ENCODE peak calls at places on chromosomes 16 and 17, in nine cellular contexts. H is heart right ventricle, Z is uterus, C is MM.1S, W is endodermal cell, I is right atrium auricular region, Q is tibial nerve, O is IMR-90, Y is Peyer's patch. B is an unnamed sample.

GRCh38 chr17:64057701-64058263 is 37.3 kb upstream of the ICAM2 start:
- DNase-seq in Z (no peak), Q (no peak), H (no peak), W (no peak), C (no peak), I (no peak), Y (no peak), O (no peak), B (no peak)

GRCh38 chr17:7748098-7748775 is 30.7 kb downstream of the DNAH2 start:
- DNase-seq in Z (no peak), C (no peak), Q (no peak), I (no peak), Y (no peak), O (peak), W (no peak), H (no peak), B (peak)

GRCh38 chr16:23496826-23497542 is 13.3 kb downstream of the GGA2 start:
- DNase-seq in H (no peak), O (peak), C (no peak), Q (no peak), Y (no peak), I (peak), W (no peak), Z (peak), B (no peak)

GRCh38 chr17:67578058-67578457 is 139.7 kb upstream of the NOL11 start:
- DNase-seq in H (no peak), W (peak), Y (no peak), Q (no peak), C (no peak), I (no peak), O (no peak), Z (no peak), B (no peak)

GRCh38 chr17:76142044-76143041 is 1.3 kb upstream of the FOXJ1 start:
- DNase-seq in H (no peak), Y (peak), I (no peak), W (peak), Q (no peak), C (no peak), O (no peak), Z (no peak), B (no peak)

GRCh38 chr17:72852267-72852945 is 240.1 kb downstream of the SLC39A11 start:
- DNase-seq in H (no peak), Z (no peak), I (no peak), O (peak), Q (no peak), W (peak), Y (no peak), C (no peak), B (no peak)

GRCh38 chr16:83925095-83925905 is 26.4 kb downstream of the MLYCD start:
- DNase-seq in H (no peak), Z (no peak), I (no peak), Q (no peak), C (no peak), O (no peak), Y (no peak), W (no peak), B (no peak)

GRCh38 chr17:44030482-44030881 is 15.7 kb upstream of the TMEM101 start:
- DNase-seq in W (no peak), O (no peak), H (no peak), Z (no peak), C (no peak), Y (no peak), I (no peak), Q (no peak), B (no peak)

GRCh38 chr17:40608061-40608581 is 39.5 kb downstream of the SMARCE1 start:
- DNase-seq in Z (no peak), H (no peak), Y (no peak), W (no peak), I (no peak), C (no peak), O (no peak), Q (no peak), B (no peak)

GRCh38 chr17:9783012-9783411 is 8.4 kb downstream of the DHRS7C start:
- DNase-seq in O (no peak), Q (no peak), I (no peak), W (no peak), Y (no peak), Z (no peak), C (no peak), H (no peak), B (no peak)

GRCh38 chr16:12675852-12676251 is 127.8 kb downstream of the CPPED1 start:
- DNase-seq in C (no peak), Y (no peak), I (no peak), Q (no peak), Z (no peak), W (no peak), H (no peak), O (peak), B (no peak)

GRCh38 chr16:67951485-67951884 is 7.6 kb upstream of the LCAT start:
- DNase-seq in Y (no peak), I (no peak), C (no peak), Q (no peak), O (no peak), Z (no peak), W (no peak), H (peak), B (no peak)

GRCh38 chr17:45241315-45242011 is 19.8 kb downstream of the FMNL1 start:
- DNase-seq in Z (no peak), Y (peak), I (no peak), C (no peak), O (no peak), Q (no peak), W (peak), H (no peak), B (no peak)

GRCh38 chr17:39662551-39663339 is 2.4 kb upstream of the TCAP start:
- DNase-seq in C (no peak), Q (no peak), H (peak), O (no peak), Z (no peak), Y (peak), W (no peak), I (no peak), B (no peak)

GRCh38 chr17:75011788-75012319 is 616 bp upstream of the MRPL58 start:
- DNase-seq in I (peak), Q (peak), C (no peak), O (peak), Z (peak), W (no peak), Y (peak), H (peak), B (no peak)

GRCh38 chr16:78432451-78432850 is 333.0 kb downstream of the WWOX start:
- DNase-seq in C (no peak), I (no peak), Q (no peak), Z (no peak), Y (no peak), O (no peak), W (no peak), H (no peak), B (no peak)

GRCh38 chr17:30720013-30720471 is 104.5 kb downstream of the CRLF3 start:
- DNase-seq in H (no peak), O (no peak), C (no peak), W (peak), I (peak), Z (no peak), Q (peak), Y (peak), B (no peak)

GRCh38 chr16:66133641-66134402 is 232.7 kb upstream of the CDH5 start:
- DNase-seq in Y (no peak), O (peak), H (no peak), Z (no peak), Q (no peak), W (no peak), I (no peak), C (no peak), B (peak)

GRCh38 chr17:8048236-8048635 is 9.4 kb downstream of the ALOX15B start:
- DNase-seq in W (no peak), C (no peak), H (no peak), I (no peak), Z (no peak), Y (no peak), O (no peak), Q (no peak), B (no peak)

GRCh38 chr17:7716901-7717755 is at the start of gene DNAH2:
- DNase-seq in Z (peak), O (peak), I (peak), W (peak), Y (peak), C (no peak), H (peak), Q (peak), B (peak)

GRCh38 chr17:52828621-52829020 is 670.1 kb upstream of the CA10 start:
- DNase-seq in Z (no peak), Y (no peak), O (no peak), W (no peak), I (no peak), H (no peak), C (no peak), Q (no peak), B (no peak)

GRCh38 chr16:51184702-51185433 is 33.8 kb upstream of the SALL1 start:
- DNase-seq in Z (no peak), H (no peak), Y (no peak), O (no peak), W (no peak), C (no peak), I (no peak), Q (no peak), B (no peak)

GRCh38 chr16:63623551-63624039 is 1498.3 kb downstream of the CDH11 start:
- DNase-seq in O (no peak), H (no peak), Z (no peak), Y (no peak), W (no peak), Q (no peak), C (no peak), I (no peak), B (no peak)

GRCh38 chr17:57370051-57370581 is 113.8 kb downstream of the MSI2 start:
- DNase-seq in Q (no peak), W (no peak), O (peak), C (no peak), H (no peak), I (no peak), Z (no peak), Y (no peak), B (no peak)

GRCh38 chr16:14205666-14206065 is 134.5 kb downstream of the MRTFB start:
- DNase-seq in H (no peak), Q (no peak), Z (no peak), C (peak), Y (no peak), I (no peak), W (no peak), O (peak), B (no peak)

GRCh38 chr16:23836078-23836403 is 258 bp downstream of the PRKCB start:
- DNase-seq in H (no peak), Q (no peak), O (no peak), W (no peak), I (no peak), Z (no peak), C (no peak), Y (no peak), B (no peak)

GRCh38 chr16:1631230-1631629 is 19.1 kb downstream of the CRAMP1 start:
- DNase-seq in Q (no peak), I (no peak), Y (no peak), O (no peak), H (no peak), W (no peak), Z (no peak), C (no peak), B (no peak)
- TF ChIP-seq CTCF in Q (no peak), I (no peak), Y (no peak), O (no peak), H (no peak), W (peak), Z (no peak), C (no peak), B (no peak)

DNA sequence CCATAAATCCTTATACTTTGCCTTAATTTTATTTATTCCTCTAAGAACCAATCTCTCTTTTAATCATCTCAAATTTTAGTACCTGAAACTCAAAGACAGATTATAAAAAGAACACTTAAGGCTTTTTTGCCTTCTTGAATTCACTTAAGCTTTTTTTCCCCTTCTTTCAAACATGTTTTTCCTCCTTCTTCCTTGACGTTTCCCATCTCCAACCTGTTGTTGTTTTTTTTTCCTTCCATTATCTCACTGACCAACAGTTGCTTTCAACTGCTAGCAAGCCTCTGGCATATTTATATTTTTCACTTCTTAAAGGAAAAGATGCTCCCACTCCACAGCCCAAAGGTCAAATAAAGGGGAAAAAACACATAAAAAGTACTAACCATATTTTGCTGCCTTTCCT is 32.2 kb downstream of the SPOP start:
- DNase-seq in H (no peak), O (no peak), I (no peak), Z (no peak), C (no peak), Q (no peak), W (no peak), Y (no peak), B (no peak)
- H3K27ac ChIP-seq in H (peak), O (peak), I (peak), Z (peak), C (peak), Q (peak), W (no peak), Y (peak), B (peak)

GRCh38 chr17:66438101-66438500 is 135.7 kb downstream of the PRKCA start:
- DNase-seq in W (no peak), C (peak), Y (no peak), H (no peak), I (no peak), O (no peak), Q (no peak), Z (no peak), B (no peak)
- H3K4me3 ChIP-seq in W (no peak), C (peak), Y (no peak), H (no peak), I (no peak), O (no peak), Q (no peak), Z (no peak), B (no peak)

DNA sequence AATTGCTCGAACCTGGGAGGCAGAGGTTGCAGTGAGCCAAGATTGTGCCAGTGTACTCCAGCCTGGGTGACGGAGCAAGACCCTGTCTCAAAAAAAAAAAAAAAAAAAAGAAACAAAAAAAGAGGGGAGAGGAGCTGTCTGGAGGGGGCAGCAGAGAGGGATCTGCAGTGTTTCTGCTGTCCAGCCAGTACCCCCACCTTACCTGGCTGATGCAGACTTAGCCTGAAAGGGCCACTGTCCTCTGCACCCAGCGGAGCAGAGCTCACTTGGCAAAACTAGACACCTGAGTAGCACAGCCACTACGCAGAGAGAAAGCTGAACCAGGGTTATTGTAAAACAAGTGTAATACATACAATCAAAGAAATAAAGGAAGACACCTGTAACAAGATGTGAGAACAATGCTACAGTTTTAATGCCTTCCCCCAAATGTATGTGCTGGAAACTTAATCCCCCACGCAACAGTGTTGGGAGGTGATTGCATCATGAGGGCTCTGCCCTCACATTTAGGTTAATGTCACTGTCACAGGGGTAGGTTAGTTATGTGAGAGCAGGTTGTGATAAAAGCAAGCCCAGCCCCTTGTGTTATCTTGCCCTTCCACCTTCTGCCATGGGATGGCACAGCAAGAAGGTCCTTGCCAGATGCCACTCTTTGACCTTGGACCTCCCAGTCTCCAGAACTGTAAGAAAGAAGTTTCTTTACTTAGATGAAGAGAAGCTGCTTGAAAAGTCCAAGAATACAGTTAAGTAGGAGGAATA is 211.2 kb downstream of the RPTOR start:
- DNase-seq in O (no peak), C (no peak), Q (no peak), Y (no peak), W (peak), H (no peak), I (no peak), Z (no peak), B (no peak)
- TF ChIP-seq CTCF in O (peak), C (no peak), Q (no peak), Y (no peak), W (peak), H (no peak), I (no peak), Z (no peak), B (peak)

DNA sequence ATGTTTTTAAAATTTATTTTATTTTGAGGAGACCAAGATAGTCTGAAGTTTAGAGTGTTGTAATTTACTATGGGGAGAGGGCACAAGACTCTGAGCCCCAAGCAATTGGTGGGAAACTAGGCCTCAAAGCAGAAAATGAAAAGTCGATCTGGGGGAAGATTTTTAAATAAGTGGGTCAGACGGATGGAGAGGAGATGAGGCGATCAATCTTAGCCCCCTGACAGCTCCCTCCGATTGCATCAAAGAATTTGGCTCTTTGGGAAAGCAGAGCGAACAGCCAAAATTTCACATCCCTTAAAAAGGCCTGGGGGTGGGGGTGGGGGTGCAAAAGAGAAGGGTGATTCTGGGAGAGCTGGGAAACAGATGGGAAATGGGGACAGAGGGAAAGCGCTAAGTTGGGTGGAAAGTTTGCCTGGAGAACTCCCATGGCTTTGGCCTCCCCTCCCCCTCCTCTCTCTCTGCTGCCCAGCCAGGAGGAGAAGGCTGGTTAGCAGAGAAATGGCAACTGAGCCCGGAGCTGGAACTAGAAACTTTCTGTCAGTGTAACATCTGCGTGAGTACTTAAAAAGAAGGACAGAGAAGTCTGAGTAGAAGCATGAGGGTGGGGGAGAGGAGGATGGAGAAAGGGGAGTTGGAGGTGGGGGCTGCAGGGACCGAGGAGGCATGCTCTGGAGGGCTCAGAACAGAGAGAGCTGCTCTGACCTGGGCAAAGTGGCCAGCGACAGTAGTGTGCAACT is 1.4 kb upstream of the HOXB2 start:
- DNase-seq in O (peak), W (peak), I (no peak), Q (no peak), C (no peak), H (no peak), Y (no peak), Z (no peak), B (peak)
- H3K27ac ChIP-seq in O (peak), W (peak), I (peak), Q (peak), C (no peak), H (no peak), Y (peak), Z (peak), B (peak)

GRCh38 chr17:16383216-16383615 is 2.3 kb downstream of the UBB start:
- DNase-seq in W (no peak), I (no peak), H (no peak), Y (no peak), O (no peak), Q (no peak), C (no peak), Z (no peak), B (no peak)
- H3K4me3 ChIP-seq in W (peak), I (no peak), H (peak), Y (no peak), O (no peak), Q (no peak), C (no peak), Z (no peak), B (no peak)

B was measured in cardiac muscle cell.